ENCODE peak calls at places on chromosomes 11 and 22, in nine cellular contexts. C is NCI-H1694 treated with DMSO at 0.1 percent for 48 hours, O is glomerular endothelial cell, R is HS-5, U is left ventricle myocardium superior, S is RWPE1, Y is midbrain, G is mucosa of gallbladder, Z is cortex of kidney. D is an unnamed sample.

GRCh38 chr22:42693763-42694683 is 26.6 kb downstream of the A4GALT start:
- DNase-seq in U (peak), G (no peak), R (no peak), S (no peak), O (no peak), C (no peak), Z (no peak), Y (no peak), D (no peak)

GRCh38 chr11:59783632-59784090 is 26.9 kb downstream of the MRPL16 start:
- DNase-seq in R (no peak), O (no peak), S (no peak), Z (no peak), C (no peak), G (no peak), U (no peak), Y (no peak), D (no peak)

GRCh38 chr11:75352417-75353206 is 1.2 kb upstream of the ARRB1 start:
- DNase-seq in Y (no peak), R (no peak), C (no peak), G (peak), O (no peak), U (peak), S (no peak), Z (no peak), D (no peak)

GRCh38 chr11:102014756-102015155 is 32.5 kb upstream of the CFAP300 start:
- DNase-seq in Z (no peak), G (no peak), U (no peak), C (no peak), R (no peak), S (no peak), O (no peak), Y (no peak), D (no peak)

GRCh38 chr11:134512061-134512460 is 100.0 kb upstream of the B3GAT1 start:
- DNase-seq in Z (no peak), Y (no peak), G (no peak), C (no peak), U (no peak), S (no peak), R (no peak), O (no peak), D (no peak)

GRCh38 chr11:87359401-87359800 is 321.7 kb downstream of the TMEM135 start:
- DNase-seq in R (no peak), U (no peak), O (no peak), Z (no peak), Y (no peak), S (no peak), C (no peak), G (no peak), D (no peak)

GRCh38 chr11:61757213-61757862 is 4.9 kb downstream of the MYRF start:
- DNase-seq in Z (no peak), C (no peak), S (no peak), G (peak), U (no peak), R (no peak), O (no peak), Y (no peak), D (no peak)

GRCh38 chr22:22893891-22894739 is 6.5 kb downstream of the IGLL5 start:
- DNase-seq in U (no peak), S (no peak), O (no peak), Y (no peak), Z (no peak), R (no peak), G (no peak), C (no peak), D (no peak)

GRCh38 chr11:47850337-47850736 is 2.2 kb upstream of the NUP160 start:
- DNase-seq in C (no peak), S (no peak), R (no peak), Z (no peak), Y (no peak), U (no peak), O (no peak), G (no peak), D (no peak)

GRCh38 chr11:61747389-61748285 is 4.8 kb upstream of the MYRF start:
- DNase-seq in G (peak), Z (no peak), O (peak), Y (peak), U (peak), R (no peak), C (no peak), S (peak), D (no peak)

GRCh38 chr11:71998649-71999310 is at the start of gene IL18BP:
- DNase-seq in O (no peak), R (no peak), C (no peak), U (no peak), G (no peak), Z (no peak), Y (no peak), S (no peak), D (no peak)

GRCh38 chr11:106879029-106879428 is 139.2 kb downstream of the GUCY1A2 start:
- DNase-seq in U (no peak), G (no peak), O (no peak), S (no peak), C (no peak), R (no peak), Y (no peak), Z (no peak), D (no peak)

GRCh38 chr11:110856993-110857812 is 145.0 kb upstream of the ARHGAP20 start:
- DNase-seq in O (no peak), Z (no peak), C (no peak), S (no peak), Y (no peak), U (no peak), G (no peak), R (no peak), D (no peak)

GRCh38 chr11:121225402-121225801 is 67.2 kb upstream of the SC5D start:
- DNase-seq in U (no peak), R (no peak), O (no peak), G (no peak), Y (no peak), Z (no peak), S (no peak), C (no peak), D (no peak)

GRCh38 chr11:68550485-68550817 is 89.9 kb downstream of the PPP6R3 start:
- DNase-seq in G (no peak), U (no peak), C (no peak), O (no peak), R (no peak), S (no peak), Y (no peak), Z (no peak), D (no peak)

GRCh38 chr11:115760528-115760837 is 256.3 kb upstream of the CADM1 start:
- DNase-seq in O (no peak), Z (no peak), U (no peak), S (no peak), G (no peak), Y (no peak), R (no peak), C (no peak), D (no peak)

D was measured in vagina.